ENCODE peak calls at places on chromosomes 5 and 9, in four cellular contexts. One of them, this sample, is unnamed.

GRCh38 chr9:29613773-29614172 is 2040.5 kb upstream of the C9orf72 start:
- DNase-seq in KBM-7: no peak
- DNase-seq in AG09309: no peak
- DNase-seq in B cell: no peak
- DNase-seq in this sample: no peak

GRCh38 chr9:111979561-111979960 is 82.9 kb downstream of the UGCG start:
- DNase-seq in B cell: no peak
- DNase-seq in KBM-7: no peak
- DNase-seq in AG09309: no peak
- DNase-seq in this sample: no peak

GRCh38 chr5:123035320-123035949 is 1.1 kb downstream of the PPIC start:
- DNase-seq in KBM-7: peak; percentile 21
- DNase-seq in AG09309: no peak
- DNase-seq in B cell: peak; percentile 39
- DNase-seq in this sample: no peak

GRCh38 chr5:65244031-65244430 is 237.7 kb downstream of the ADAMTS6 start:
- DNase-seq in AG09309: no peak
- DNase-seq in KBM-7: no peak
- DNase-seq in B cell: no peak
- DNase-seq in this sample: no peak

GRCh38 chr5:157956271-157956885 is 97.4 kb upstream of the CLINT1 start:
- DNase-seq in B cell: no peak
- DNase-seq in AG09309: no peak
- DNase-seq in KBM-7: no peak
- DNase-seq in this sample: no peak

GRCh38 chr5:16736158-16736994 is 119.6 kb upstream of the RETREG1 start:
- DNase-seq in KBM-7: no peak
- DNase-seq in B cell: no peak
- DNase-seq in AG09309: no peak
- DNase-seq in this sample: no peak

GRCh38 chr5:154970759-154971158 is 29.9 kb downstream of the MRPL22 start:
- DNase-seq in AG09309: no peak
- DNase-seq in B cell: no peak
- DNase-seq in KBM-7: peak; percentile 39
- DNase-seq in this sample: no peak

GRCh38 chr9:105375323-105375722 is 72.5 kb upstream of the FSD1L start:
- DNase-seq in KBM-7: no peak
- DNase-seq in B cell: no peak
- DNase-seq in AG09309: no peak
- DNase-seq in this sample: no peak

GRCh38 chr5:108749130-108749861 is 1.6 kb downstream of the FER start:
- DNase-seq in AG09309: no peak
- DNase-seq in B cell: no peak
- DNase-seq in KBM-7: peak; percentile 47
- DNase-seq in this sample: peak; percentile 79

GRCh38 chr5:1447772-1448361 is 2.6 kb upstream of the SLC6A3 start:
- DNase-seq in AG09309: no peak
- DNase-seq in B cell: no peak
- DNase-seq in KBM-7: no peak
- DNase-seq in this sample: no peak

GRCh38 chr5:141763526-141763925 is 81.5 kb upstream of the ARAP3 start:
- DNase-seq in AG09309: no peak
- DNase-seq in KBM-7: no peak
- DNase-seq in B cell: no peak
- DNase-seq in this sample: no peak

GRCh38 chr5:141928051-141928450 is 4.4 kb downstream of the DELE1 start:
- DNase-seq in AG09309: no peak
- DNase-seq in KBM-7: no peak
- DNase-seq in B cell: no peak
- DNase-seq in this sample: no peak

GRCh38 chr9:87793292-87793691 is 67.4 kb downstream of the CTSL start:
- DNase-seq in KBM-7: no peak
- DNase-seq in AG09309: peak; percentile 82
- DNase-seq in B cell: no peak
- DNase-seq in this sample: no peak

GRCh38 chr9:751137-752051 is 90.1 kb upstream of the DMRT1 start:
- DNase-seq in KBM-7: peak; percentile 39
- DNase-seq in AG09309: no peak
- DNase-seq in B cell: no peak
- DNase-seq in this sample: peak; percentile 7

GRCh38 chr9:84668204-84669007 is 1.1 kb upstream of the NTRK2 start:
- DNase-seq in AG09309: no peak
- DNase-seq in KBM-7: peak; percentile 58
- DNase-seq in B cell: peak; percentile 39
- DNase-seq in this sample: no peak

GRCh38 chr5:143402464-143403356 is 776 bp downstream of the NR3C1 start:
- DNase-seq in AG09309: no peak
- DNase-seq in KBM-7: peak; percentile 70
- DNase-seq in B cell: peak; percentile 72
- DNase-seq in this sample: peak; percentile 79

GRCh38 chr9:118529210-118529609 is 825.0 kb downstream of the TLR4 start:
- DNase-seq in B cell: no peak
- DNase-seq in AG09309: no peak
- DNase-seq in KBM-7: peak; percentile 27
- DNase-seq in this sample: no peak

GRCh38 chr9:131722260-131722659 is 17.6 kb downstream of the RAPGEF1 start:
- DNase-seq in B cell: no peak
- DNase-seq in KBM-7: no peak
- DNase-seq in AG09309: no peak
- DNase-seq in this sample: no peak

GRCh38 chr5:16234598-16234997 is 55.0 kb upstream of the MARCHF11 start:
- DNase-seq in AG09309: no peak
- DNase-seq in KBM-7: no peak
- DNase-seq in B cell: no peak
- DNase-seq in this sample: no peak

GRCh38 chr5:37886207-37886905 is 46.5 kb upstream of the GDNF start:
- DNase-seq in AG09309: no peak
- DNase-seq in B cell: no peak
- DNase-seq in KBM-7: no peak
- DNase-seq in this sample: no peak

GRCh38 chr5:76652809-76653414 is 29.7 kb upstream of the F2RL2 start:
- DNase-seq in KBM-7: no peak
- DNase-seq in B cell: no peak
- DNase-seq in AG09309: no peak
- DNase-seq in this sample: no peak

GRCh38 chr5:111550282-111551020 is 38.1 kb upstream of the STARD4 start:
- DNase-seq in KBM-7: peak; percentile 83
- DNase-seq in B cell: peak; percentile 42
- DNase-seq in AG09309: peak; percentile 96
- DNase-seq in this sample: peak; percentile 88

GRCh38 chr5:68875351-68875750 is 218.5 kb upstream of the SLC30A5 start:
- DNase-seq in AG09309: no peak
- DNase-seq in B cell: no peak
- DNase-seq in KBM-7: no peak
- DNase-seq in this sample: no peak

GRCh38 chr5:136622737-136623136 is 257.4 kb upstream of the TRPC7 start:
- DNase-seq in KBM-7: no peak
- DNase-seq in AG09309: no peak
- DNase-seq in B cell: no peak
- DNase-seq in this sample: no peak

GRCh38 chr5:36610629-36611028 is 4.2 kb downstream of the SLC1A3 start:
- DNase-seq in B cell: no peak
- DNase-seq in AG09309: no peak
- DNase-seq in KBM-7: no peak
- DNase-seq in this sample: no peak

GRCh38 chr9:68536876-68537490 is 3.7 kb downstream of the TMEM252 start:
- DNase-seq in KBM-7: no peak
- DNase-seq in B cell: no peak
- DNase-seq in AG09309: no peak
- DNase-seq in this sample: no peak

GRCh38 chr9:3794005-3794404 is 268.2 kb upstream of the RFX3 start:
- DNase-seq in B cell: no peak
- DNase-seq in KBM-7: no peak
- DNase-seq in AG09309: no peak
- DNase-seq in this sample: no peak

This sample was measured in NAMALWA.